ENCODE peak calls at places on chromosomes 3 and 15, in ten cellular contexts. Q, O, L, N, J, Z, G, M, P and D are unnamed samples.

GRCh38 chr15:64224508-64224907 is 61.7 kb upstream of the PPIB start:
- DNase-seq in Q (no peak), O (no peak), L (no peak), N (peak; percentile 30), J (no peak), Z (no peak), G (peak; percentile 77), M (no peak), P (no peak), D (no peak)

GRCh38 chr15:100001405-100001804 is 268.2 kb upstream of the LYSMD4 start:
- DNase-seq in Q (no peak), O (no peak), L (no peak), N (no peak), J (no peak), Z (no peak), G (peak; percentile 1), M (no peak), P (no peak), D (no peak)

GRCh38 chr3:160343132-160343531 is 55.9 kb downstream of the IFT80 start:
- DNase-seq in Q (peak; percentile 11), O (no peak), L (no peak), N (no peak), J (no peak), Z (peak; percentile 23), G (peak; percentile 44), M (no peak), P (no peak), D (no peak)

GRCh38 chr3:143041901-143042300 is 40.5 kb downstream of the U2SURP start:
- DNase-seq in Q (no peak), O (no peak), L (no peak), N (no peak), J (no peak), Z (no peak), G (no peak), M (no peak), P (no peak), D (no peak)

GRCh38 chr3:29683306-29683993 is 402.6 kb downstream of the RBMS3 start:
- DNase-seq in Q (peak; percentile 3), O (no peak), L (no peak), N (no peak), J (no peak), Z (no peak), G (peak; percentile 59), M (no peak), P (no peak), D (no peak)

GRCh38 chr15:43511012-43511885 is 6.2 kb upstream of the MAP1A start:
- DNase-seq in Q (no peak), O (peak; percentile 25), L (no peak), N (no peak), J (peak; percentile 16), Z (peak; percentile 51), G (no peak), M (peak; percentile 43), P (no peak), D (no peak)

GRCh38 chr15:93118904-93119303 is 29.9 kb upstream of the RGMA start:
- DNase-seq in Q (no peak), O (no peak), L (no peak), N (no peak), J (no peak), Z (no peak), G (no peak), M (no peak), P (no peak), D (no peak)

GRCh38 chr3:194586839-194587238 is 46.4 kb downstream of the TMEM44 start:
- DNase-seq in Q (no peak), O (no peak), L (no peak), N (no peak), J (no peak), Z (no peak), G (peak; percentile 82), M (no peak), P (no peak), D (no peak)

GRCh38 chr15:86384191-86384590 is 304.5 kb downstream of the AGBL1 start:
- DNase-seq in Q (no peak), O (no peak), L (no peak), N (no peak), J (no peak), Z (no peak), G (no peak), M (no peak), P (no peak), D (no peak)

GRCh38 chr3:14517601-14518431 is 22.3 kb downstream of the GRIP2 start:
- DNase-seq in Q (no peak), O (no peak), L (no peak), N (no peak), J (no peak), Z (no peak), G (no peak), M (no peak), P (no peak), D (no peak)

GRCh38 chr3:113825090-113825489 is 13.5 kb upstream of the GRAMD1C start:
- DNase-seq in Q (no peak), O (no peak), L (no peak), N (no peak), J (no peak), Z (peak; percentile 11), G (peak; percentile 15), M (no peak), P (no peak), D (no peak)
- TF ChIP-seq CTCF in Q (no peak), O (no peak), L (no peak), N (no peak), J (peak; percentile 40), Z (peak; percentile 38), G (peak; percentile 30), M (no peak), P (no peak), D (no peak)

DNA sequence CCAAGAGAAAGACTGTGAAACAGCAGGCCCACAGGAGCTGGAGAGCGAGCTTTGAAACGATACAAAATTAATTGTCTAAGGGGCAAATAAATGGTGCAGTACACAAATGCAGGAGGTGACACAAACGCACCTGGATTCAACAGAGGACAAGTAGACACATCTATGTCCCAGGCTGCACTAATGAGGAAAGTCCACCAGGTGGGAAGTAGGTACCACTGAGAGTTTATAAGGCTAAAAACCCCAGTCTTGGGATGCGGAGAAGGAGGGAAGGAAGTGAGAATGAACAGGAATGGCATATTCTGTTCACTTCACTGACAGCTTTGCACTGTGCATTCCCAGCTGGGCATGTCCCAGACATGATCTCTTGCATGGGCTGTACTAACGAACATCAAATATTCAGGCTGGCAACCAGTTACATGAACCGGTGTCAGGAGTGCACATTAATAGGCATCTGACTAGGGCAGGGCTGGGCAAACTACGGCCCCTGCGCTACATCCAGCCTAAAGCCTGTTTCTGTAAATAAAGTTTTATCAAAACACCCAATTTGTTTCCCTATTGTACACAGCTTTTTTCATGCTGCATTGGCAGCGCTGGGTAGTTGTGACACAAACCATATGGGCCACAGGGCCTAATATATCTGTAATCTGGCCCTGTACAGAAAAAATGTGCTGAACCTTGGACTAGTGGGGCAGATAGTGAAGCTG is 107.1 kb downstream of the IGF2BP2 start:
- DNase-seq in Q (no peak), O (no peak), L (no peak), N (no peak), J (no peak), Z (no peak), G (no peak), M (no peak), P (no peak), D (no peak)
- TF ChIP-seq CTCF in Q (no peak), O (no peak), L (no peak), N (no peak), J (peak; percentile 23), Z (no peak), G (peak; percentile 2), M (no peak), P (no peak), D (no peak)

GRCh38 chr3:128567141-128567540 is 74.1 kb upstream of the GATA2 start:
- DNase-seq in Q (no peak), O (no peak), L (no peak), N (no peak), J (no peak), Z (no peak), G (no peak), M (no peak), P (no peak), D (no peak)

GRCh38 chr3:128572013-128572412 is 78.6 kb downstream of the RPN1 start:
- DNase-seq in Q (no peak), O (no peak), L (no peak), N (no peak), J (no peak), Z (no peak), G (no peak), M (no peak), P (no peak), D (no peak)

GRCh38 chr3:128569756-128570155 is 76.8 kb upstream of the GATA2 start:
- DNase-seq in Q (no peak), O (no peak), L (no peak), N (no peak), J (no peak), Z (no peak), G (no peak), M (no peak), P (no peak), D (no peak)

GRCh38 chr3:128568602-128569490 is 75.8 kb upstream of the GATA2 start:
- DNase-seq in Q (no peak), O (no peak), L (no peak), N (no peak), J (no peak), Z (no peak), G (no peak), M (no peak), P (no peak), D (no peak)

GRCh38 chr3:128567705-128568356 is 74.8 kb upstream of the GATA2 start:
- DNase-seq in Q (no peak), O (no peak), L (no peak), N (no peak), J (no peak), Z (no peak), G (no peak), M (no peak), P (no peak), D (no peak)
- TF ChIP-seq CTCF in Q (no peak), O (no peak), L (no peak), N (no peak), J (peak; percentile 35), Z (no peak), G (no peak), M (no peak), P (peak; percentile 11), D (no peak)

GRCh38 chr3:36631549-36631948 is 132.8 kb downstream of the DCLK3 start:
- DNase-seq in Q (no peak), O (no peak), L (no peak), N (no peak), J (no peak), Z (no peak), G (no peak), M (no peak), P (no peak), D (no peak)
- TF ChIP-seq CTCF in Q (no peak), O (no peak), L (no peak), N (no peak), J (no peak), Z (no peak), G (no peak), M (no peak), P (no peak), D (no peak)